ENCODE peak calls at places on chromosomes 2 and 18, in seven cellular contexts. G, R, D, S, O, C and E are unnamed samples.
A peak's percentile ranks its signal among the peaks of the same experiment; 100 is the strongest.

GRCh38 chr2:100997509-100998234 is 4.4 kb upstream of the RPL31 start:
- DNase-seq in R (no peak), O (no peak), D (no peak), C (no peak), G (no peak), S (no peak), E (no peak)

GRCh38 chr2:176063958-176064357 is 19.8 kb downstream of the EVX2 start:
- DNase-seq in G (no peak), R (no peak), S (no peak), C (no peak), O (peak; percentile 21), D (no peak), E (no peak)

GRCh38 chr2:51201295-51201694 is 169.4 kb upstream of the NRXN1 start:
- DNase-seq in D (no peak), C (no peak), G (no peak), O (no peak), S (no peak), R (no peak), E (no peak)

GRCh38 chr2:10019174-10019971 is 24.0 kb upstream of the KLF11 start:
- DNase-seq in C (no peak), O (no peak), S (peak; percentile 17), R (no peak), G (no peak), D (no peak), E (no peak)

GRCh38 chr2:127669056-127669455 is 6.3 kb downstream of the LIMS2 start:
- DNase-seq in D (no peak), S (no peak), R (no peak), O (no peak), C (no peak), G (no peak), E (no peak)

GRCh38 chr2:241894056-241894641 is 24.6 kb downstream of the RTP5 start:
- DNase-seq in C (no peak), G (peak; percentile 60), D (no peak), O (no peak), S (no peak), R (no peak), E (no peak)

GRCh38 chr2:45008296-45009129 is 739 bp downstream of the SIX2 start:
- DNase-seq in R (no peak), D (peak; percentile 40), S (no peak), G (no peak), C (no peak), O (peak; percentile 57), E (no peak)

GRCh38 chr18:80010551-80010906 is 22.2 kb upstream of the TXNL4A start:
- DNase-seq in D (no peak), C (no peak), R (no peak), G (no peak), O (no peak), S (no peak), E (no peak)

GRCh38 chr2:64325852-64326577 is 127.9 kb upstream of the LGALSL start:
- DNase-seq in C (peak; percentile 32), R (no peak), G (peak; percentile 74), O (no peak), S (no peak), D (no peak), E (no peak)

GRCh38 chr2:72681016-72681995 is 144.5 kb downstream of the EXOC6B start:
- DNase-seq in C (no peak), S (no peak), D (no peak), R (no peak), G (no peak), O (no peak), E (no peak)

GRCh38 chr2:133599211-133599610 is 30.9 kb upstream of the NCKAP5 start:
- DNase-seq in R (no peak), O (no peak), D (no peak), G (no peak), S (no peak), C (no peak), E (no peak)

GRCh38 chr2:120978359-120979050 is 242.8 kb downstream of the GLI2 start:
- DNase-seq in C (no peak), D (no peak), O (no peak), G (no peak), R (no peak), S (no peak), E (no peak)

GRCh38 chr18:63079114-63079513 is 240.5 kb downstream of the BCL2 start:
- DNase-seq in R (no peak), C (no peak), G (no peak), O (no peak), S (no peak), D (peak; percentile 53), E (no peak)

GRCh38 chr2:202758638-202759037 is 112.9 kb downstream of the ICA1L start:
- DNase-seq in D (no peak), S (no peak), R (no peak), C (no peak), G (no peak), O (no peak), E (no peak)

GRCh38 chr2:62197609-62198236 is 1.8 kb downstream of the B3GNT2 start:
- DNase-seq in D (peak; percentile 72), O (no peak), C (no peak), R (peak; percentile 19), G (peak; percentile 75), S (no peak), E (no peak)

GRCh38 chr18:55479656-55480420 is 108.2 kb downstream of the TCF4 start:
- DNase-seq in S (no peak), D (no peak), O (no peak), C (no peak), R (no peak), G (no peak), E (no peak)

GRCh38 chr2:170869036-170869435 is 52.3 kb downstream of the GAD1 start:
- DNase-seq in O (no peak), S (no peak), G (no peak), D (no peak), C (no peak), R (no peak), E (no peak)

GRCh38 chr2:28452534-28453081 is 43.3 kb upstream of the PLB1 start:
- DNase-seq in S (no peak), D (peak; percentile 85), C (peak; percentile 74), O (peak; percentile 52), R (peak; percentile 6), G (peak; percentile 92), E (no peak)

GRCh38 chr2:18605115-18605514 is 15.7 kb upstream of the NT5C1B start:
- DNase-seq in G (no peak), D (no peak), C (no peak), S (no peak), O (no peak), R (no peak), E (no peak)

GRCh38 chr2:220277445-220277960 is 650.1 kb downstream of the SLC4A3 start:
- DNase-seq in C (no peak), O (no peak), S (peak; percentile 83), R (no peak), D (no peak), G (no peak), E (no peak)

GRCh38 chr2:73972846-73973245 is 11.9 kb upstream of the TET3 start:
- DNase-seq in S (no peak), R (no peak), D (no peak), O (no peak), G (no peak), C (no peak), E (no peak)

GRCh38 chr18:69674292-69674877 is 273.3 kb downstream of the CD226 start:
- DNase-seq in R (no peak), G (no peak), O (no peak), S (no peak), D (no peak), C (no peak), E (no peak)